ENCODE peak calls at places on chromosomes 11 and 22, in four cellular contexts. Z is K562, J is GM12891, S is GM12878. I is an unnamed sample.

GRCh38 chr11:100715163-100715792 is 28.2 kb downstream of the ARHGAP42 start:
- DNase-seq in S (no peak), Z (no peak), J (no peak), I (no peak)

GRCh38 chr22:45642966-45643365 is 28.7 kb upstream of the ATXN10 start:
- DNase-seq in S (no peak), J (no peak), Z (no peak), I (no peak)

GRCh38 chr11:5280582-5281102 is 10.9 kb upstream of the HBE1 start:
- DNase-seq in S (peak), J (peak), Z (peak), I (peak)

GRCh38 chr22:41984006-41984405 is 14.6 kb upstream of the WBP2NL start:
- DNase-seq in J (no peak), Z (no peak), S (no peak), I (no peak)

GRCh38 chr11:115257286-115258077 is 246.7 kb downstream of the CADM1 start:
- DNase-seq in S (no peak), J (no peak), Z (no peak), I (no peak)

GRCh38 chr22:44309137-44309536 is 3.6 kb downstream of the SHISAL1 start:
- DNase-seq in Z (no peak), S (no peak), J (no peak), I (peak)

GRCh38 chr11:70604630-70605520 is 206.5 kb downstream of the CTTN start:
- DNase-seq in Z (no peak), J (no peak), S (no peak), I (no peak)

GRCh38 chr11:8263109-8263768 is 439 bp downstream of the LMO1 start:
- DNase-seq in J (no peak), S (no peak), Z (no peak), I (no peak)

GRCh38 chr11:123235117-123235686 is 40.2 kb upstream of the CLMP start:
- DNase-seq in Z (peak), J (no peak), S (no peak), I (no peak)

GRCh38 chr11:65572356-65573043 is at the start of gene FAM89B:
- DNase-seq in J (no peak), Z (peak), S (no peak), I (peak)

GRCh38 chr11:67636962-67637361 is 2.6 kb downstream of the TBX10 start:
- DNase-seq in S (no peak), J (no peak), Z (no peak), I (no peak)

GRCh38 chr22:42433754-42434153 is 1.6 kb upstream of the NFAM1 start:
- DNase-seq in J (no peak), S (no peak), Z (no peak), I (no peak)

GRCh38 chr22:44920183-44920582 is 89.6 kb downstream of the PHF21B start:
- DNase-seq in S (no peak), J (no peak), Z (no peak), I (no peak)

GRCh38 chr11:36249271-36249670 is 40.0 kb downstream of the COMMD9 start:
- DNase-seq in Z (no peak), S (no peak), J (no peak), I (no peak)

GRCh38 chr11:27281740-27282139 is 81.3 kb downstream of the CCDC34 start:
- DNase-seq in Z (no peak), J (no peak), S (peak), I (no peak)

GRCh38 chr11:35272391-35272821 is 133.4 kb downstream of the CD44 start:
- DNase-seq in Z (no peak), S (peak), J (peak), I (peak)

GRCh38 chr11:16769386-16769785 is 30.9 kb downstream of the C11orf58 start:
- DNase-seq in J (no peak), S (no peak), Z (no peak), I (no peak)

GRCh38 chr22:28269277-28269676 is 350.2 kb upstream of the PITPNB start:
- DNase-seq in J (no peak), Z (no peak), S (no peak), I (no peak)

GRCh38 chr22:45896153-45896951 is 80.6 kb downstream of the WNT7B start:
- DNase-seq in J (no peak), Z (no peak), S (no peak), I (no peak)

GRCh38 chr11:106397787-106398355 is 320.4 kb downstream of the AASDHPPT start:
- DNase-seq in J (no peak), S (no peak), Z (no peak), I (no peak)

GRCh38 chr11:129610125-129610524 is 205.5 kb upstream of the TMEM45B start:
- DNase-seq in S (no peak), Z (no peak), J (no peak), I (no peak)

GRCh38 chr11:47572715-47573255 is 6.0 kb downstream of the KBTBD4 start:
- DNase-seq in Z (no peak), S (no peak), J (no peak), I (no peak)

GRCh38 chr11:125950696-125951645 is 5.1 kb downstream of the VSIG10L2 start:
- DNase-seq in Z (no peak), J (no peak), S (no peak), I (no peak)

GRCh38 chr11:35009191-35009940 is 92.9 kb downstream of the PDHX start:
- DNase-seq in J (no peak), S (no peak), Z (no peak), I (no peak)

GRCh38 chr11:9094420-9094819 is 3.0 kb upstream of the SCUBE2 start:
- DNase-seq in Z (no peak), S (no peak), J (no peak), I (no peak)

GRCh38 chr11:33262016-33262638 is 4.9 kb downstream of the HIPK3 start:
- DNase-seq in Z (no peak), S (no peak), J (no peak), I (no peak)

GRCh38 chr11:44351006-44351660 is 41.2 kb upstream of the ALX4 start:
- DNase-seq in S (peak), Z (no peak), J (no peak), I (peak)

GRCh38 chr22:23058481-23059336 is 11.6 kb upstream of the GNAZ start:
- DNase-seq in J (no peak), Z (no peak), S (no peak), I (no peak)

GRCh38 chr11:87425391-87425790 is 387.7 kb downstream of the TMEM135 start:
- DNase-seq in Z (no peak), S (no peak), J (no peak), I (no peak)

GRCh38 chr11:107044503-107044902 is 26.2 kb upstream of the GUCY1A2 start:
- DNase-seq in J (no peak), S (no peak), Z (no peak), I (no peak)

GRCh38 chr22:24969588-24970301 is 17.2 kb downstream of the KIAA1671 start:
- DNase-seq in Z (no peak), J (no peak), S (no peak), I (no peak)

GRCh38 chr11:10899542-10899830 is 41.6 kb upstream of the ZBED5 start:
- DNase-seq in J (no peak), Z (peak), S (no peak), I (no peak)

GRCh38 chr22:26547426-26547825 is 35.2 kb upstream of the TFIP11 start:
- DNase-seq in Z (no peak), S (no peak), J (no peak), I (peak)

DNA sequence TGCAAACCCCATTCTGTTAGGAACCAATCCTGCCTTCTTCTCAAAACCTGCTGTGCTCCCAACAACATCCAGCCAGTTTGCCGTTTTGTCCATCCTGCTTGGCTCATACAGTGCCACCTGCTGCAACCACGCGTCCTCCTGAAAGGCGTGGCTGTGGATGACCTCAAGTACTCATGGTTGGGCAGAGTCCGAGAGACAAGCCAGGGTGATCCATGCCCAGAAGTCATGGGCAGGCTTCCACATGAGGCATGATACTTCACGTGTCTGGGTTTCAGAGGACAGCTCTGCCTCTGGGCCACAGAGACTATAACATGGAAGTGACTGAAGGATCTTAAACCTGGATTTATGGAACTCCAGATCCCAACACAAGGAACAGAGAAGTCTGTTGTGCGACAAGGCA is 15.5 kb downstream of the CARS1 start:
- DNase-seq in Z (no peak), J (no peak), S (no peak), I (no peak)
- TF ChIP-seq SPI1 in Z (no peak), J (no peak), S (no peak), I (no peak)

GRCh38 chr11:57205046-57205671 is 23.4 kb downstream of the LRRC55 start:
- DNase-seq in S (no peak), Z (no peak), J (no peak), I (no peak)
- TF ChIP-seq SPI1 in S (no peak), Z (no peak), J (no peak), I (no peak)

DNA sequence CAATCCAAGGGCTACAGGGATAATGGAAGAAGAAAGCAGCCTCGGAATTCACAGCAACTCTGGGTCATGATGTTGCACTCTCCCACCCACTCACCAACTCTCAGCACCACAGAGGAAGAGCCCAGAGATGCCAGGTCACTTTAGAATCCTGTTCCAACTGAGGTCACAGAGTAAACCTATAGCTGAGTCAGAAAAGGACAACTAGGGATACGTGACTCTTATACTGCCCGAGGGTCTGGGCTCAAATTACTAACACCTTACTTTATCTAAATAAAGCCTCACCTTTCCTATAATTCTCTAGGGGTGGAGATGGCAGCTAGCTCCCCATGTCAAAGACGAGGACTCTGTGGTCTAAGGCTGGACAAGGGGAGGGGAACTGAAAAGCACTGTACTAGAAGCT is 24.6 kb downstream of the IL18BP start:
- DNase-seq in J (no peak), S (no peak), Z (no peak), I (no peak)
- TF ChIP-seq SPI1 in J (no peak), S (no peak), Z (no peak), I (no peak)

GRCh38 chr22:40043793-40044101 is 49.0 kb downstream of the FAM83F start:
- DNase-seq in J (no peak), S (no peak), Z (no peak), I (no peak)

GRCh38 chr22:40046126-40046525 is 51.4 kb downstream of the FAM83F start:
- DNase-seq in S (no peak), Z (no peak), J (no peak), I (no peak)

GRCh38 chr22:40044870-40045834 is 50.4 kb downstream of the FAM83F start:
- DNase-seq in Z (peak), J (peak), S (no peak), I (peak)

GRCh38 chr22:40043086-40043485 is 48.3 kb downstream of the FAM83F start:
- DNase-seq in Z (no peak), J (no peak), S (no peak), I (no peak)

DNA sequence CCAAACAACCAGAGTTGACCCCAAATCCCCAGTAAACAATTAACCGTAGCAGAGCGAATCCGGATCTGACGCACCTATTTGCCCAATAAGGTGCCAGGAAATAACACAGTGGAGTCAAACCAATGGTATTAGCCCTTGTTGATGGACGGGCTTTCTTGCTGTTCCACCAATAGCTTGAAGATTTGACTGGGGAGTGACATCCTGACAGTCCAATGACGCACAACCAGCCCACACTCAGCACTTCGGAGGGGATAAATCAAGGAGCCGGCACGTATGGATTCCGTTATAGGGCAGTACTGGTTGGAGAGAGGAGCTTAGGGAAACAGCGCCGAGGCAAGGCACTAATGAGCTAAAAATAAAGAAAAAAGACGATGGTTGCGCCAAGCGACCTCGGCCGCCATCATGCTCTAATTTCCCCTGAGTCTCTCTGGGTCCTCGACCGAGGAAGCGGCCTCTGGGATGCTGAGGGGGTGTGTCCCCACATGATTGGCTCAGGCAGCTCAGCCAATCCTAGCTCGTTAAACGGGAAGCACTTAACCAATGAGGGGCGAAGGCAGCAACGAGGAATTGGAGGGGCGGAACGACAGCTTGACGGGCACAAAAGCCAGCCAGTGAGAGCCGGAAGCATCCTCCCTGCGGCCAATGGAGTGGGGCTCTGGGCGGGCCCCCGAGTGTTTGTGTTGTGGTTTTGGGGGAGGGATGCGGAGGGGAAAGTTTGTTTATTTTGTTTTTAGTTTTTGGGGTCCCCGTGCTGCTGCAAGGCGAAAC is 49.5 kb downstream of the FAM83F start:
- DNase-seq in Z (peak), J (peak), S (peak), I (peak)
- TF ChIP-seq SPI1 in Z (peak), J (no peak), S (peak), I (peak)

GRCh38 chr11:95363189-95363588 is 132.2 kb upstream of the SESN3 start:
- DNase-seq in Z (no peak), S (no peak), J (no peak), I (peak)

GRCh38 chr11:95364324-95365295 is 133.6 kb upstream of the SESN3 start:
- DNase-seq in J (no peak), Z (no peak), S (no peak), I (no peak)

GRCh38 chr11:95361180-95361579 is 130.2 kb upstream of the SESN3 start:
- DNase-seq in S (no peak), J (no peak), Z (no peak), I (no peak)

GRCh38 chr11:95365346-95365745 is 134.3 kb upstream of the SESN3 start:
- DNase-seq in J (no peak), S (no peak), Z (no peak), I (peak)

DNA sequence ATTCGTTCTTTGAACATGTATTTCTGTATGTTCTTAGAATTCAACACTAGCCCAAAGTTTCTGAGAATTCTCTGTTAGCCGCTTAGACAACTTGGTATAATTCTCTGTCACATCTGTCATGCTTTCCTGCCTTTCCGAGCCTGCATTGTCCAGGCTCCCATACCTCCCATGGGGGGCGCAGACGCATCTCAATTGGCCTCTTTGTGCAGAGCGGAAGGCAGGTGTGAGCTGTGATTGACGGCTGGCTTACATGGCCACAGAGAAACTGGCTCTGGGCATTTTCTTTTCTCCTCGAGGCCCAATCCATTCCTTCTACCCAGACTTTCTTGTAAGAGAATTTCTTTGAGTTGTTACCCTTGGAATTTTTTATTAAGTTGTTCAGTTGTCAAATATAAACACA is 132.7 kb upstream of the SESN3 start:
- DNase-seq in S (no peak), Z (peak), J (no peak), I (no peak)
- TF ChIP-seq SPI1 in S (no peak), Z (no peak), J (no peak), I (no peak)